ENCODE peak calls at places on chromosomes 16 and 17, in eight cellular contexts. F, H, N, K, A, T, I and V are unnamed samples.

GRCh38 chr16:86949116-86949515 is 368.1 kb downstream of the C16orf95 start:
- DNase-seq in F (peak; percentile 34), H (no peak), N (no peak), K (no peak), A (no peak), T (no peak), I (no peak), V (no peak)

GRCh38 chr16:85898521-85899442 is at the start of gene IRF8:
- DNase-seq in F (no peak), H (peak; percentile 46), N (peak; percentile 62), K (no peak), A (peak; percentile 68), T (no peak), I (peak; percentile 74), V (no peak)

GRCh38 chr16:55834044-55834443 is 1.1 kb upstream of the CES1 start:
- DNase-seq in F (no peak), H (no peak), N (no peak), K (no peak), A (no peak), T (no peak), I (no peak), V (no peak)

GRCh38 chr17:69819316-69820087 is 255.5 kb upstream of the KCNJ16 start:
- DNase-seq in F (no peak), H (no peak), N (no peak), K (no peak), A (peak; percentile 11), T (no peak), I (no peak), V (no peak)

GRCh38 chr16:53612003-53612402 is 91.7 kb downstream of the RPGRIP1L start:
- DNase-seq in F (no peak), H (no peak), N (no peak), K (no peak), A (no peak), T (no peak), I (no peak), V (no peak)

GRCh38 chr17:10337136-10337535 is 35.7 kb downstream of the MYH13 start:
- DNase-seq in F (no peak), H (no peak), N (no peak), K (no peak), A (no peak), T (no peak), I (no peak), V (no peak)

GRCh38 chr16:57984443-57985203 is 13.7 kb upstream of the CNGB1 start:
- DNase-seq in F (peak; percentile 91), H (peak; percentile 52), N (peak; percentile 86), K (no peak), A (peak; percentile 96), T (peak; percentile 34), I (peak; percentile 90), V (peak; percentile 83)

GRCh38 chr17:55561973-55562495 is 50.8 kb upstream of the SMIM36 start:
- DNase-seq in F (no peak), H (no peak), N (no peak), K (no peak), A (no peak), T (no peak), I (no peak), V (no peak)

GRCh38 chr17:16352303-16352837 is 899 bp downstream of the CENPV start:
- DNase-seq in F (peak; percentile 89), H (no peak), N (no peak), K (no peak), A (peak; percentile 88), T (peak; percentile 40), I (peak; percentile 43), V (no peak)

GRCh38 chr17:42407289-42407836 is 15.7 kb downstream of the CAVIN1 start:
- DNase-seq in F (peak; percentile 96), H (peak; percentile 71), N (no peak), K (no peak), A (peak; percentile 39), T (peak; percentile 72), I (peak; percentile 85), V (no peak)

GRCh38 chr17:4130715-4131114 is 12.1 kb downstream of the ZZEF1 start:
- DNase-seq in F (no peak), H (peak; percentile 28), N (no peak), K (no peak), A (no peak), T (no peak), I (no peak), V (no peak)

GRCh38 chr17:5809580-5810188 is 225.4 kb upstream of the NLRP1 start:
- DNase-seq in F (no peak), H (no peak), N (no peak), K (no peak), A (no peak), T (no peak), I (no peak), V (no peak)

GRCh38 chr16:73093146-73094144 is 45.5 kb upstream of the ZFHX3 start:
- DNase-seq in F (no peak), H (no peak), N (no peak), K (no peak), A (no peak), T (no peak), I (peak; percentile 16), V (no peak)

GRCh38 chr17:63082952-63083351 is 116.9 kb downstream of the TANC2 start:
- DNase-seq in F (no peak), H (no peak), N (no peak), K (no peak), A (no peak), T (no peak), I (no peak), V (no peak)

GRCh38 chr17:17140590-17140980 is 65.5 kb downstream of the PLD6 start:
- DNase-seq in F (peak; percentile 57), H (no peak), N (no peak), K (no peak), A (no peak), T (peak; percentile 78), I (no peak), V (no peak)

GRCh38 chr16:23651943-23652468 is 10.7 kb downstream of the DCTN5 start:
- DNase-seq in F (no peak), H (no peak), N (no peak), K (no peak), A (no peak), T (no peak), I (no peak), V (no peak)